ENCODE peak calls at places on chromosomes 5 and 9, in six cellular contexts. G is left ventricle myocardium superior, S is HL-60, V is T47D, T is T-helper 9 cell, M is NT2/D1. U is an unnamed sample.

GRCh38 chr9:35972093-35972492 is 14.1 kb upstream of the OR2S2 start:
- DNase-seq in G (peak), S (no peak), V (no peak), T (peak), M (no peak), U (no peak)

GRCh38 chr5:96664669-96665068 is 2.5 kb downstream of the CAST start:
- DNase-seq in G (no peak), S (no peak), V (no peak), T (no peak), M (no peak), U (no peak)

GRCh38 chr5:102879741-102880140 is 124.6 kb downstream of the PAM start:
- DNase-seq in G (no peak), S (no peak), V (no peak), T (no peak), M (no peak), U (no peak)

GRCh38 chr5:149940077-149940574 is 4.5 kb downstream of the PDE6A start:
- DNase-seq in G (no peak), S (peak), V (no peak), T (no peak), M (no peak), U (no peak)

GRCh38 chr9:129954868-129955550 is 88.0 kb downstream of the FNBP1 start:
- DNase-seq in G (no peak), S (peak), V (no peak), T (no peak), M (no peak), U (no peak)

GRCh38 chr5:55533806-55534435 is 843 bp downstream of the PLPP1 start:
- DNase-seq in G (no peak), S (no peak), V (peak), T (no peak), M (peak), U (peak)

GRCh38 chr5:17679597-17680187 is 45.4 kb downstream of the TAF11L14 start:
- DNase-seq in G (no peak), S (no peak), V (no peak), T (no peak), M (no peak), U (no peak)

GRCh38 chr5:142432369-142432863 is 107.6 kb upstream of the SPRY4 start:
- DNase-seq in G (peak), S (no peak), V (no peak), T (peak), M (no peak), U (peak)